ENCODE peak calls at places on chromosomes 5 and 9, in eight cellular contexts. R, B, X, A, H, N, G and Q are unnamed samples.
A peak's percentile ranks its signal among the peaks of the same experiment; 100 is the strongest.

GRCh38 chr9:5879419-5880181 is 11.1 kb upstream of the MLANA start:
- DNase-seq in H (peak; percentile 65), B (no peak), A (no peak), G (no peak), R (no peak), X (peak; percentile 89), N (peak; percentile 46), Q (no peak)

GRCh38 chr9:98303556-98304125 is 48.2 kb upstream of the TBC1D2 start:
- DNase-seq in H (no peak), X (no peak), N (no peak), R (no peak), A (no peak), B (no peak), G (no peak), Q (no peak)

GRCh38 chr5:179195561-179196419 is 135.6 kb downstream of the ZNF354C start:
- DNase-seq in G (peak; percentile 15), B (no peak), H (no peak), R (no peak), X (no peak), N (no peak), A (no peak), Q (no peak)

GRCh38 chr9:18256574-18256973 is 217.4 kb upstream of the ADAMTSL1 start:
- DNase-seq in R (no peak), N (no peak), B (no peak), H (no peak), X (peak; percentile 79), A (no peak), G (no peak), Q (peak; percentile 38)

GRCh38 chr9:116115731-116116353 is 37.7 kb upstream of the PAPPA start:
- DNase-seq in R (no peak), H (peak; percentile 73), G (no peak), A (no peak), B (no peak), N (no peak), X (peak; percentile 51), Q (no peak)

GRCh38 chr9:14062449-14063187 is 251.3 kb downstream of the NFIB start:
- DNase-seq in R (no peak), B (no peak), G (no peak), A (no peak), X (peak; percentile 73), H (peak; percentile 60), N (no peak), Q (no peak)

GRCh38 chr9:70934642-70935041 is 186.8 kb downstream of the TRPM3 start:
- DNase-seq in B (no peak), A (no peak), R (no peak), X (no peak), G (no peak), N (no peak), H (no peak), Q (no peak)

GRCh38 chr9:77883846-77884771 is 147.5 kb downstream of the GNAQ start:
- DNase-seq in H (peak; percentile 57), G (no peak), A (no peak), R (no peak), N (no peak), X (peak; percentile 24), B (no peak), Q (no peak)

GRCh38 chr5:58451732-58452565 is 7.9 kb downstream of the PLK2 start:
- DNase-seq in A (no peak), H (no peak), B (no peak), N (no peak), R (no peak), G (no peak), X (no peak), Q (no peak)

GRCh38 chr9:136588663-136589464 is 43.0 kb upstream of the NOTCH1 start:
- DNase-seq in G (peak; percentile 28), A (no peak), X (no peak), R (no peak), B (no peak), H (no peak), N (no peak), Q (no peak)

GRCh38 chr5:157912621-157913325 is 53.8 kb upstream of the CLINT1 start:
- DNase-seq in H (no peak), R (no peak), A (peak; percentile 57), G (no peak), X (no peak), B (no peak), N (no peak), Q (no peak)

GRCh38 chr5:109563189-109563588 is 126.5 kb upstream of the MAN2A1 start:
- DNase-seq in N (no peak), B (no peak), A (no peak), R (no peak), X (no peak), G (no peak), H (no peak), Q (no peak)

GRCh38 chr9:37491939-37492338 is 6.2 kb downstream of the POLR1E start:
- DNase-seq in N (no peak), H (no peak), R (no peak), X (no peak), B (no peak), A (no peak), G (no peak), Q (no peak)

GRCh38 chr5:34742112-34742511 is 86.0 kb downstream of the RAI14 start:
- DNase-seq in X (peak; percentile 60), G (no peak), N (no peak), R (no peak), A (no peak), H (no peak), B (no peak), Q (no peak)

GRCh38 chr5:169599451-169599850 is 15.9 kb downstream of the SPDL1 start:
- DNase-seq in H (no peak), B (no peak), R (no peak), N (no peak), X (no peak), A (no peak), G (no peak), Q (no peak)

GRCh38 chr9:649128-650074 is 192.1 kb upstream of the DMRT1 start:
- DNase-seq in G (no peak), N (no peak), B (no peak), A (no peak), H (peak; percentile 26), X (no peak), R (no peak), Q (no peak)

DNA sequence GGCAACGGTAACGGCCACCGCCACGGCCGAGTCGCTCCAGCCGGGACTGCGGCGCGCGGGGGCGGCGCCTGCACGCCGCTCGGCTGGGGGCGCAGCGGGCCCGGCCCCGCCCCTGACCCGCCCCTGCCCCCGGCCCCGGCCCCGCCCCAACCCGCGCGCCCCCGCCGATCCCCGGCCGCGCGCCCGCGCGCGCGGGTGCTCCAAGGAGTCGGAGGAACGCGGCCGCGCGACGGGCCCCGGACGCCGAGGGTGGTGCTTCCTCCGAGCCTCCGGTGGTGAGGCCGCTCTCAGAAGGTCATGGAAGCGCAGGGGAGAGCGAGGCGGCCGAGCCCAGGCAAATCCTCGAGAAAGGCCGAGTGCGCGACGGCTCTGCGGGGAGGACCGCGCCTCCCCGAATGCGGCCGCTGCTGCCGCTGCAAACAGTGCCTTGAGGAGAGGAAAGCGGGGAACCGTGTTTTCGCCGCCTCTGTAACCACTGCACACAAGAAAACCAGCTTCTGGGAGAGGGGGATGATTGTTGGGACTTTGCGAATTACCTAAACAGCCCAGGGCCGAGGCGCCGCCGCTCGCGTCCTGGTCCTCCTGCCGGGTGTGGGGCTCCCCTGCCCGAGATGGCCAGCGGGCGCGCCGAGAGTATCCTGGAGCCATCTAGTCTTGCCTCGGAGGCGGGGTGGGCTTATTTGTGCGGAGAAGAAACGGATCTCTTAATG is at the start of gene LIFR:
- DNase-seq in H (peak; percentile 92), G (peak; percentile 89), X (peak; percentile 87), R (peak; percentile 87), N (peak; percentile 39), B (no peak), A (peak; percentile 31), Q (no peak)
- H3K4me3 ChIP-seq in H (peak within 1 kb of the TSS; percentile 95), G (peak within 1 kb of the TSS; percentile 88), X (peak within 1 kb of the TSS; percentile 87), R (peak within 1 kb of the TSS; percentile 93), N (peak within 1 kb of the TSS; percentile 96), B (peak within 1 kb of the TSS; percentile 53), A (peak within 1 kb of the TSS; percentile 3), Q (no peak within 1 kb of the TSS)

GRCh38 chr5:72204946-72205345 is 97.7 kb downstream of the MAP1B start:
- DNase-seq in R (no peak), A (no peak), X (peak; percentile 33), G (no peak), N (no peak), B (no peak), H (peak; percentile 32), Q (no peak)
- H3K4me3 ChIP-seq in R (no peak overlapping the region), A (no peak overlapping the region), X (no peak overlapping the region), G (no peak overlapping the region), N (no peak overlapping the region), B (no peak overlapping the region), H (no peak overlapping the region), Q (no peak overlapping the region)

GRCh38 chr5:174533771-174534221 is 190.6 kb upstream of the MSX2 start:
- DNase-seq in X (peak; percentile 85), G (no peak), A (no peak), H (peak; percentile 75), R (no peak), N (no peak), B (no peak), Q (no peak)

GRCh38 chr5:174531782-174532191 is 192.6 kb upstream of the MSX2 start:
- DNase-seq in B (no peak), N (no peak), G (no peak), A (no peak), R (no peak), X (no peak), H (no peak), Q (no peak)

GRCh38 chr5:174529925-174530681 is 194.3 kb upstream of the MSX2 start:
- DNase-seq in N (no peak), A (no peak), X (no peak), R (no peak), B (no peak), H (no peak), G (no peak), Q (no peak)

GRCh38 chr5:174533127-174533453 is 191.3 kb upstream of the MSX2 start:
- DNase-seq in G (no peak), B (no peak), N (no peak), H (peak; percentile 29), R (no peak), X (no peak), A (no peak), Q (no peak)

GRCh38 chr5:174532453-174533126 is 191.8 kb upstream of the MSX2 start:
- DNase-seq in A (peak; percentile 10), G (peak; percentile 81), N (peak; percentile 21), R (peak; percentile 84), X (peak; percentile 96), B (no peak), H (peak; percentile 96), Q (no peak)
- H3K4me3 ChIP-seq in A (no peak overlapping the region), G (no peak overlapping the region), N (no peak overlapping the region), R (no peak overlapping the region), X (peak overlapping the region; percentile 39), B (no peak overlapping the region), H (peak overlapping the region; percentile 45), Q (no peak overlapping the region)

DNA sequence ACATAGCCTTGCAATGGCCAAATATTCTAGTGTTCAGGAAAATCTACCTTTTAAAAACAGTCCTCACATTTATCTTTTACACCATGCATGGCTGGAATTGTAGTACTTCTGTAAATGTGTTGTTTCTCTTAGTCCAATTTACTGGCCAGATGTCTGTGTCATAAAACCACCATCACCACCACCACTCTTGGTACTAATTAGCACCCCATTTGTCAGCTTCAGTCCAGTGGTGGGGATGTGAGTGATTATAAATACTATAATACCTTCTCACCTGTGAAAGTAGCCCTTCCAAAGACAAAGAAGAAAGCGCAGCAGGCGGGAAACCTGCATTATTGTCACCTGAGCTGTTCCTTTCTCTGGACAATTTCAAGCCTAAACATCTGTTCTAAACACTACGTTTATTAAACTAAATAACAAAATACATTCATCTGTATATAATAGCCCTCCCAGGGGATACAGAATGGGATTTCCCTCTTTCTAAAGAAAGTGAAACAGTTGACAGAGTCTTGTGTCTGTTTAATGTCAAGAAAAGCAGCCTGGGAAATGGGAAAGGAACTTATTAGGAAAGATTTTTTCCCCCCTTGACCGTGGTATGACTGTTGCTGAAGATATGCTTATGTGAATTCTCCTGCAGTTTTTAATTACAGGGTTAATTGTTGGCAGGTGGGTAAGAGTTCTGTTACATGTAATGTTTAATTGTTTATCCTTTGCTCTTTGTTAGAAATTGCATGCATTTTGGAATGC is 144.5 kb upstream of the NUDT12 start:
- DNase-seq in A (no peak), R (no peak), B (no peak), N (no peak), G (no peak), X (no peak), H (peak; percentile 93), Q (no peak)
- H3K4me3 ChIP-seq in A (no peak overlapping the region), R (no peak overlapping the region), B (no peak overlapping the region), N (no peak overlapping the region), G (no peak overlapping the region), X (no peak overlapping the region), H (no peak overlapping the region), Q (no peak overlapping the region)